ENCODE peak calls at places on chromosomes 1 and 21, in seven cellular contexts. D is K562; K is cardiac muscle cell; S is IMR-90; A is mesenchymal stem cell; V is ovary; I is effector memory CD4-positive, alpha-beta T cell. L is an unnamed sample. For H3K4me1, the result is how much of the 10 kb centered on the place peaks cover.

GRCh38 chr1:209755926-209756607 is at the start of gene TRAF3IP3:
- DNase-seq in I (peak), K (no peak), A (no peak), D (no peak), V (no peak), S (no peak), L (no peak)

GRCh38 chr1:226711976-226712778 is 26.9 kb downstream of the ITPKB start:
- DNase-seq in I (peak), S (no peak), A (no peak), K (no peak), V (no peak), D (no peak), L (no peak)

GRCh38 chr1:95653598-95653997 is 419.6 kb downstream of the RWDD3 start:
- DNase-seq in I (no peak), D (no peak), S (no peak), A (no peak), K (no peak), V (no peak), L (no peak)

GRCh38 chr21:31282095-31282709 is 61.9 kb downstream of the TIAM1 start:
- DNase-seq in I (no peak), S (peak), D (peak), V (no peak), A (peak), K (peak), L (peak)

GRCh38 chr21:43921979-43922945 is 57.2 kb downstream of the AGPAT3 start:
- DNase-seq in I (peak), D (peak), V (no peak), K (no peak), S (peak), A (peak), L (no peak)

GRCh38 chr1:179002552-179003345 is 22.9 kb upstream of the FAM20B start:
- DNase-seq in D (peak), K (peak), V (peak), S (peak), I (peak), A (peak), L (peak)

GRCh38 chr1:29364101-29364678 is 127.9 kb downstream of the PTPRU start:
- DNase-seq in A (no peak), K (no peak), S (no peak), D (no peak), I (no peak), V (no peak), L (no peak)

GRCh38 chr1:93708734-93709481 is 27.3 kb upstream of the BCAR3 start:
- DNase-seq in I (no peak), S (peak), V (peak), K (peak), A (peak), D (no peak), L (no peak)

GRCh38 chr1:67169496-67169895 is 3.2 kb downstream of the IL23R start:
- DNase-seq in I (no peak), D (no peak), A (no peak), V (no peak), K (no peak), S (no peak), L (no peak)

GRCh38 chr1:78722947-78723346 is 73.3 kb downstream of the IFI44 start:
- DNase-seq in D (no peak), S (peak), K (no peak), A (no peak), I (no peak), V (no peak), L (peak)

GRCh38 chr1:180863158-180863775 is 49.4 kb upstream of the KIAA1614 start:
- DNase-seq in I (no peak), D (peak), S (peak), V (no peak), A (peak), K (peak), L (peak)

GRCh38 chr1:5879421-5879820 is 112.8 kb downstream of the NPHP4 start:
- DNase-seq in S (no peak), V (no peak), D (no peak), K (no peak), I (no peak), A (no peak), L (no peak)

GRCh38 chr1:89519779-89520358 is 4.8 kb upstream of the LRRC8B start:
- DNase-seq in D (peak), V (no peak), S (peak), K (peak), I (peak), A (peak), L (peak)

GRCh38 chr1:204216236-204216635 is 2.4 kb upstream of the GOLT1A start:
- DNase-seq in I (no peak), V (no peak), S (no peak), A (no peak), D (no peak), K (no peak), L (no peak)

GRCh38 chr1:32100359-32100758 is 7.5 kb upstream of the KPNA6 start:
- DNase-seq in S (no peak), D (no peak), I (no peak), V (no peak), A (no peak), K (no peak), L (no peak)

GRCh38 chr1:203184467-203184866 is 2.0 kb downstream of the CHI3L1 start:
- DNase-seq in S (no peak), I (no peak), V (no peak), K (no peak), A (no peak), D (no peak), L (no peak)

GRCh38 chr1:83857108-83857507 is 141.8 kb downstream of the TTLL7 start:
- DNase-seq in S (peak), D (no peak), V (no peak), A (peak), I (no peak), K (peak), L (peak)

GRCh38 chr1:7638078-7638477 is 133.0 kb upstream of the VAMP3 start:
- DNase-seq in K (no peak), S (no peak), V (no peak), D (no peak), A (no peak), I (no peak), L (no peak)

GRCh38 chr1:168134132-168135041 is 2.3 kb downstream of the GPR161 start:
- DNase-seq in A (no peak), S (no peak), K (no peak), V (no peak), I (no peak), D (no peak), L (peak)

GRCh38 chr1:12230549-12231275 is 882 bp downstream of the VPS13D start:
- DNase-seq in D (peak), A (peak), K (peak), I (no peak), S (no peak), V (peak), L (peak)

GRCh38 chr21:26082549-26082948 is 88.0 kb downstream of the APP start:
- DNase-seq in I (no peak), V (no peak), S (no peak), K (no peak), D (no peak), A (no peak), L (no peak)

GRCh38 chr1:246566808-246567154 is 525 bp downstream of the CNST start:
- DNase-seq in V (no peak), D (peak), A (no peak), K (no peak), S (peak), I (no peak), L (peak)

GRCh38 chr1:150151291-150152181 is 1.8 kb downstream of the PLEKHO1 start:
- DNase-seq in S (no peak), I (peak), V (no peak), A (peak), D (no peak), K (no peak), L (peak)

GRCh38 chr1:230120949-230121381 is 53.9 kb downstream of the GALNT2 start:
- DNase-seq in K (no peak), V (no peak), I (no peak), D (peak), S (no peak), A (peak), L (no peak)

GRCh38 chr1:43542515-43543458 is 12.1 kb downstream of the PTPRF start:
- DNase-seq in D (no peak), V (no peak), S (no peak), A (no peak), K (no peak), I (no peak), L (no peak)

GRCh38 chr1:117368116-117369108 is 1.2 kb downstream of the MAN1A2 start:
- DNase-seq in K (no peak), V (no peak), S (peak), I (no peak), D (peak), A (peak), L (peak)

GRCh38 chr1:179978199-179979079 is 23.8 kb downstream of the CEP350 start:
- DNase-seq in I (no peak), D (no peak), K (no peak), A (no peak), S (no peak), V (no peak), L (no peak)

GRCh38 chr1:66275083-66275482 is 258.9 kb upstream of the SGIP1 start:
- DNase-seq in V (no peak), D (no peak), K (no peak), A (no peak), I (no peak), S (no peak), L (no peak)

GRCh38 chr1:226948480-226948879 is 8.4 kb downstream of the COQ8A start:
- DNase-seq in S (no peak), I (no peak), V (no peak), A (no peak), K (no peak), D (no peak), L (no peak)

GRCh38 chr1:17920881-17921635 is 165.9 kb downstream of the ACTL8 start:
- DNase-seq in S (no peak), K (no peak), A (no peak), I (no peak), V (no peak), D (no peak), L (no peak)

GRCh38 chr1:20727746-20728316 is 4.7 kb downstream of the SH2D5 start:
- DNase-seq in D (peak), S (no peak), I (no peak), A (no peak), V (no peak), K (no peak), L (no peak)

GRCh38 chr1:182841368-182841988 is 2.3 kb downstream of the DHX9 start:
- DNase-seq in S (peak), K (no peak), I (no peak), A (peak), D (peak), V (no peak), L (peak)

GRCh38 chr21:46226146-46226545 is 2.4 kb downstream of the LSS start:
- DNase-seq in A (peak), I (no peak), V (no peak), K (no peak), S (peak), D (peak), L (no peak)
- H3K4me3 ChIP-seq in A (peak), I (no peak), V (no peak), K (no peak), S (no peak), D (peak), L (peak)

GRCh38 chr21:45088116-45088515 is 13.7 kb downstream of the ADARB1 start:
- DNase-seq in I (no peak), A (no peak), K (no peak), S (no peak), D (no peak), V (no peak), L (no peak)
- H3K4me1 ChIP-seq in I (under half), A (under half), K (under half), S (under half), D (under half), V (under half), L (under half)

DNA sequence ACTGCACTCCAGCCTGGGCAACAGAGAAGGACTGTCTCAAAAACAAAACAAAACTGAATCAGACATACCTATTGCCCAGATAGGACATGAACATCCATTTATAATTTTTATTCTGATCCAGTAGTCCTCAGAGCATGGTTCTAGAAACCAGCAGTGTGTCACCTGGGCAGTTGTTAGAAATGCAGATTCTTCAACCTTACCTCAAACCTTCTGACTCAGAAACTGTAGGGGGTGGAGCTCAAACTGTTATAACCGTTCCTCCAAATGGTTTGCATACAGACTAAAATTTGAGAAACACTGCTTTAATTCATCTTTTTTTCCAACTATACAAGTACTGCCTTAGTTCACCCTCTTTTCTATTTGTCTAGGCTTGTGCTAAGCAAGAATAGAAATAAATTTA is 6.0 kb downstream of the NASP start:
- DNase-seq in K (no peak), A (no peak), V (no peak), I (no peak), D (no peak), S (no peak), L (no peak)
- H3K4me3 ChIP-seq in K (no peak), A (no peak), V (no peak), I (no peak), D (no peak), S (no peak), L (no peak)

GRCh38 chr21:34948157-34948556 is 100.9 kb downstream of the RUNX1 start:
- DNase-seq in V (no peak), K (no peak), S (no peak), D (peak), A (no peak), I (no peak), L (no peak)

GRCh38 chr21:34947122-34947534 is 102.0 kb downstream of the RUNX1 start:
- DNase-seq in V (no peak), A (no peak), D (no peak), K (no peak), S (peak), I (no peak), L (no peak)

GRCh38 chr21:34945288-34945687 is 103.8 kb downstream of the RUNX1 start:
- DNase-seq in D (no peak), V (no peak), A (no peak), S (no peak), I (no peak), K (no peak), L (no peak)

GRCh38 chr21:34944015-34944755 is 104.9 kb downstream of the RUNX1 start:
- DNase-seq in I (no peak), V (no peak), K (no peak), S (no peak), A (no peak), D (no peak), L (no peak)

GRCh38 chr21:34946385-34947121 is 102.5 kb downstream of the RUNX1 start:
- DNase-seq in I (no peak), K (no peak), S (no peak), D (no peak), A (no peak), V (no peak), L (no peak)
- H3K4me1 ChIP-seq in I (under half), K (under half), S (under half), D (under half), A (under half), V (under half), L (under half)

GRCh38 chr1:87403047-87403820 is 74.6 kb downstream of the LMO4 start:
- DNase-seq in S (no peak), A (no peak), V (no peak), I (no peak), K (no peak), D (no peak), L (no peak)
- H3K4me3 ChIP-seq in S (no peak), A (peak), V (no peak), I (no peak), K (no peak), D (no peak), L (peak)

GRCh38 chr1:2019571-2020309 is 595 bp downstream of the GABRD start:
- DNase-seq in D (no peak), S (no peak), A (no peak), V (no peak), K (peak), I (no peak), L (peak)

GRCh38 chr1:2020310-2020655 is 1.1 kb downstream of the GABRD start:
- DNase-seq in S (no peak), V (no peak), I (no peak), A (no peak), D (no peak), K (no peak), L (no peak)

GRCh38 chr1:2022063-2022770 is 3.1 kb downstream of the GABRD start:
- DNase-seq in D (no peak), I (no peak), S (no peak), A (no peak), K (no peak), V (no peak), L (no peak)

GRCh38 chr1:2023187-2023586 is 4.0 kb downstream of the GABRD start:
- DNase-seq in A (no peak), V (no peak), I (no peak), D (no peak), S (no peak), K (no peak), L (no peak)

DNA sequence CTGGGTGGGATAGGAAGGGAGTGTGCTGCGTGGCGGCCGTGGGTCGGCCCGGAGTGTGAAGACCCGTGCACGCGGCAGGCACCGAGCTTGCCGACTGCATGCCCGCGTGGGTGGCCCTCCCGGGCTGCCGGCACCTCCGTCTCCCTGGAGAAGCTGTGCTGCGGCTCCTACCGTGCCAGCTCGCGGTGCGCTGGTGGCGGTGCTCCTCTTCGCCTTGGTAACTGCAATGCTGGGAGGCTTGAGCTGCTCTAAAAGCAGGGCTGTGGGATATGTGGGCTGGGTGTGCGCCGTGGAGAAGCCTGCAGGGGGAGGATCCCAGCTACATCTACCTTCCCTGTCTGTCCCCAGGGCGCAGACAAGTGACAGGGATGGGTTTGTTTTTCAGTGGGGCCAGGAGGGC is 2.4 kb downstream of the GABRD start:
- DNase-seq in D (no peak), V (no peak), K (no peak), I (no peak), S (no peak), A (no peak), L (no peak)
- H3K4me1 ChIP-seq in D (under half), V (under half), K (under half), I (under half), S (under half), A (under half), L (under half)

GRCh38 chr21:41843584-41843983 is 35.6 kb downstream of the PRDM15 start:
- DNase-seq in V (no peak), K (no peak), S (no peak), A (no peak), D (no peak), I (no peak), L (no peak)
- H3K4me3 ChIP-seq in V (no peak), K (no peak), S (no peak), A (no peak), D (no peak), I (no peak), L (no peak)

DNA sequence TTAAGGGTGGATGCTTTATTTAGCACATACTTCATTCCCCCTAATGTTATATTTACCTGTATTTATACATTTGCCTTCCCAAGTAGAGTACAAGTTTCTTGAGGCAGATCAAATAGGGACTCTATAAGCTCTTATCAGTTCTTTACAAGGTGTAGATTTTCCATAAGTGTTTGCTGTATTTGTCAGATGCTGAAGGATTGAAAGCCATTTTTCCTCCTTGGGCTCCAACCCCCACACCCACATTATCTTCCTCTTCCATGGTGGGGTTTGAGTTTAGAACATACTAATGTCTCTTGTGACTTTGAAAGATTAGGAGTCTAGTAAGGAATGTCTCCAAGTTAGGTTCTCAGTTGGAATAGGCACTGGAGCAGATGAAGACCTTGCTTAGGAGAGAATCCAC is 2.4 kb upstream of the CHI3L2 start:
- DNase-seq in S (no peak), K (no peak), A (no peak), V (no peak), I (no peak), D (no peak), L (no peak)
- H3K4me1 ChIP-seq in S (under half), K (under half), A (under half), V (under half), I (half or more), D (under half), L (under half)

GRCh38 chr1:25871086-25871703 is 4.3 kb downstream of the PAQR7 start:
- DNase-seq in S (no peak), I (no peak), V (peak), A (no peak), D (peak), K (no peak), L (no peak)
- H3K4me3 ChIP-seq in S (no peak), I (no peak), V (no peak), A (no peak), D (no peak), K (no peak), L (no peak)

GRCh38 chr1:201717286-201717685 is 111.7 kb upstream of the IPO9 start:
- DNase-seq in V (no peak), D (no peak), A (no peak), S (no peak), I (no peak), K (no peak), L (no peak)

GRCh38 chr1:201715351-201715750 is 113.6 kb upstream of the IPO9 start:
- DNase-seq in A (no peak), D (no peak), V (no peak), K (no peak), I (no peak), S (no peak), L (no peak)

GRCh38 chr1:201716742-201717135 is 112.2 kb upstream of the IPO9 start:
- DNase-seq in D (no peak), K (no peak), S (no peak), V (no peak), I (no peak), A (no peak), L (no peak)

GRCh38 chr1:201714542-201715276 is 114.2 kb upstream of the IPO9 start:
- DNase-seq in S (peak), V (peak), A (peak), I (no peak), D (peak), K (peak), L (peak)

DNA sequence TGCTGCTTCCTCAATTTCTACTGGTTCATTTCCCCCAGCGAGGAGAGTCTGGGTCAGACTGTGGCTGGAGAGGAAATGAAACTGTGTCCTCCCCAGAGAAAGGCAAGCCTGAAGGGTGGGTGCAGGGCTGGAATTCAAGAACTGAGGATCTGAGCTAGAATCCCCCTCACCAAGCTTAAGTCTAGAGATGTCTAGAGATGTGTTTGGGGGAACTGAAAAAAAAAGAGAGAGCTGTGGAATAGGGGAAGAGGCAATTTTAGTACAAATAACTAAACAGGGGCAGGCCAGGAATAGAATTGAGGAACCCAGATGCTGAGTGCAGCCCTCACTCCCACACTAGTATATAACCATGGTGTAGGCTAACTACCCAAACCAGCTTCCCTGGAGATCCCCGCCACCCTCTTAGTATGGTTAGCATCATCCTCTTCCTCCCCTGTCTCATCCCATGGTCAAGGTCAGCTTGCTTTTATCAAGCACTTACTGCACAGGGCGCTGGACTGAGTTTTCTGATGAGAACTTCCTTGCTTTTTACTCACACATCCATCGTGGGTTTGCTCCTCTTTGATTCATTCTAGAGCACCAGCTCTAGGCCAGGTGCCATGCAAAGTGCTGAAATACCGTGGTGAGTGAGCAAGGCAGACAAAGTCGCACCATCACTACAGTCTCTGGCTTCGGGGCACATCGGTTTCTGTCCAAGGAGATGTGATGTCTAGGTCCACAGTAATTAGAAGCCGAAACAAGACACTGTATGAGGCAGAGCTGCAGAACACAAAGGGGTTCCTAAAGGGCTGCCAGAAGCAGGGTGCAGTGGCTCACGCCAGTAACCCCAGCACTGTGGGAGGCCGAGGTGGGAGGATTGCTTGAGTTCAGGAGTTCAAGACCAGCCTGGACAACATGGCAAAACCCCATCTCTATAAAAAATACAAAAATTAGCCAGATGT is 112.9 kb upstream of the IPO9 start:
- DNase-seq in K (no peak), A (peak), I (no peak), D (no peak), S (no peak), V (no peak), L (no peak)
- H3K4me1 ChIP-seq in K (under half), A (half or more), I (under half), D (under half), S (half or more), V (half or more), L (half or more)

L was measured in adipocyte.